ENCODE peak calls at places on chromosomes 2 and 18, in eight cellular contexts. One of them, this sample, is unnamed.

GRCh38 chr2:25806941-25807340 is 71.3 kb downstream of the ASXL2 start:
- DNase-seq in NCI-H2081 treated with DMSO at 0.1 percent for 48 hours: no peak
- DNase-seq in activated CD4-positive, alpha-beta T cell treated with anti-CD3 and anti-CD28 coated beads, Interleukin-2, amount 10 ng/mL, durations not matched to agents 24 days and 14 days: peak; percentile 40
- DNase-seq in globus pallidus: no peak
- DNase-seq in lower lobe of right lung: no peak
- DNase-seq in Peyer's patch: no peak
- DNase-seq in NCI-H446: no peak
- DNase-seq in AG20443: no peak
- DNase-seq in this sample: no peak

GRCh38 chr2:54207666-54208195 is 48.3 kb downstream of the TSPYL6 start:
- DNase-seq in NCI-H2081 treated with DMSO at 0.1 percent for 48 hours: no peak
- DNase-seq in activated CD4-positive, alpha-beta T cell treated with anti-CD3 and anti-CD28 coated beads, Interleukin-2, amount 10 ng/mL, durations not matched to agents 24 days and 14 days: no peak
- DNase-seq in globus pallidus: no peak
- DNase-seq in lower lobe of right lung: no peak
- DNase-seq in Peyer's patch: no peak
- DNase-seq in NCI-H446: no peak
- DNase-seq in AG20443: no peak
- DNase-seq in this sample: no peak

GRCh38 chr18:48928787-48929186 is 22.0 kb downstream of the SMAD7 start:
- DNase-seq in NCI-H2081 treated with DMSO at 0.1 percent for 48 hours: peak; percentile 49
- DNase-seq in activated CD4-positive, alpha-beta T cell treated with anti-CD3 and anti-CD28 coated beads, Interleukin-2, amount 10 ng/mL, durations not matched to agents 24 days and 14 days: peak; percentile 89
- DNase-seq in globus pallidus: peak; percentile 83
- DNase-seq in lower lobe of right lung: peak; percentile 88
- DNase-seq in Peyer's patch: peak; percentile 94
- DNase-seq in NCI-H446: no peak
- DNase-seq in AG20443: no peak
- DNase-seq in this sample: peak; percentile 86

GRCh38 chr2:30867385-30867784 is 60.1 kb upstream of the CAPN13 start:
- DNase-seq in NCI-H2081 treated with DMSO at 0.1 percent for 48 hours: no peak
- DNase-seq in activated CD4-positive, alpha-beta T cell treated with anti-CD3 and anti-CD28 coated beads, Interleukin-2, amount 10 ng/mL, durations not matched to agents 24 days and 14 days: no peak
- DNase-seq in globus pallidus: no peak
- DNase-seq in lower lobe of right lung: no peak
- DNase-seq in Peyer's patch: no peak
- DNase-seq in NCI-H446: no peak
- DNase-seq in AG20443: no peak
- DNase-seq in this sample: no peak

GRCh38 chr2:197805598-197806316 is 1.4 kb downstream of the PLCL1 start:
- DNase-seq in NCI-H2081 treated with DMSO at 0.1 percent for 48 hours: no peak
- DNase-seq in activated CD4-positive, alpha-beta T cell treated with anti-CD3 and anti-CD28 coated beads, Interleukin-2, amount 10 ng/mL, durations not matched to agents 24 days and 14 days: no peak
- DNase-seq in globus pallidus: peak; percentile 56
- DNase-seq in lower lobe of right lung: no peak
- DNase-seq in Peyer's patch: no peak
- DNase-seq in NCI-H446: no peak
- DNase-seq in AG20443: no peak
- DNase-seq in this sample: no peak

GRCh38 chr2:27804146-27804545 is 32.6 kb downstream of the MRPL33 start:
- DNase-seq in NCI-H2081 treated with DMSO at 0.1 percent for 48 hours: no peak
- DNase-seq in activated CD4-positive, alpha-beta T cell treated with anti-CD3 and anti-CD28 coated beads, Interleukin-2, amount 10 ng/mL, durations not matched to agents 24 days and 14 days: no peak
- DNase-seq in globus pallidus: no peak
- DNase-seq in lower lobe of right lung: no peak
- DNase-seq in Peyer's patch: no peak
- DNase-seq in NCI-H446: no peak
- DNase-seq in AG20443: peak; percentile 38
- DNase-seq in this sample: no peak

GRCh38 chr18:59478591-59478990 is 119.5 kb upstream of the LMAN1 start:
- DNase-seq in NCI-H2081 treated with DMSO at 0.1 percent for 48 hours: no peak
- DNase-seq in activated CD4-positive, alpha-beta T cell treated with anti-CD3 and anti-CD28 coated beads, Interleukin-2, amount 10 ng/mL, durations not matched to agents 24 days and 14 days: no peak
- DNase-seq in globus pallidus: no peak
- DNase-seq in lower lobe of right lung: no peak
- DNase-seq in Peyer's patch: no peak
- DNase-seq in NCI-H446: no peak
- DNase-seq in AG20443: no peak
- DNase-seq in this sample: no peak

GRCh38 chr2:72915907-72916742 is 1.2 kb upstream of the EMX1 start:
- DNase-seq in NCI-H2081 treated with DMSO at 0.1 percent for 48 hours: no peak
- DNase-seq in activated CD4-positive, alpha-beta T cell treated with anti-CD3 and anti-CD28 coated beads, Interleukin-2, amount 10 ng/mL, durations not matched to agents 24 days and 14 days: peak; percentile 77
- DNase-seq in globus pallidus: no peak
- DNase-seq in lower lobe of right lung: no peak
- DNase-seq in Peyer's patch: peak; percentile 77
- DNase-seq in NCI-H446: peak; percentile 72
- DNase-seq in AG20443: peak; percentile 59
- DNase-seq in this sample: peak; percentile 76

GRCh38 chr18:36187826-36188721 is 777 bp downstream of the MOCOS start:
- DNase-seq in NCI-H2081 treated with DMSO at 0.1 percent for 48 hours: no peak
- DNase-seq in activated CD4-positive, alpha-beta T cell treated with anti-CD3 and anti-CD28 coated beads, Interleukin-2, amount 10 ng/mL, durations not matched to agents 24 days and 14 days: no peak
- DNase-seq in globus pallidus: no peak
- DNase-seq in lower lobe of right lung: peak; percentile 56
- DNase-seq in Peyer's patch: peak; percentile 73
- DNase-seq in NCI-H446: peak; percentile 56
- DNase-seq in AG20443: peak; percentile 82
- DNase-seq in this sample: no peak

GRCh38 chr2:119136093-119136492 is 22.5 kb downstream of the C1QL2 start:
- DNase-seq in NCI-H2081 treated with DMSO at 0.1 percent for 48 hours: no peak
- DNase-seq in activated CD4-positive, alpha-beta T cell treated with anti-CD3 and anti-CD28 coated beads, Interleukin-2, amount 10 ng/mL, durations not matched to agents 24 days and 14 days: no peak
- DNase-seq in globus pallidus: no peak
- DNase-seq in lower lobe of right lung: no peak
- DNase-seq in Peyer's patch: no peak
- DNase-seq in NCI-H446: no peak
- DNase-seq in AG20443: no peak
- DNase-seq in this sample: no peak

GRCh38 chr2:99867690-99868089 is 274.7 kb downstream of the AFF3 start:
- DNase-seq in NCI-H2081 treated with DMSO at 0.1 percent for 48 hours: no peak
- DNase-seq in activated CD4-positive, alpha-beta T cell treated with anti-CD3 and anti-CD28 coated beads, Interleukin-2, amount 10 ng/mL, durations not matched to agents 24 days and 14 days: no peak
- DNase-seq in globus pallidus: no peak
- DNase-seq in lower lobe of right lung: no peak
- DNase-seq in Peyer's patch: no peak
- DNase-seq in NCI-H446: no peak
- DNase-seq in AG20443: no peak
- DNase-seq in this sample: no peak

GRCh38 chr2:30417253-30417652 is 29.8 kb upstream of the LCLAT1 start:
- DNase-seq in NCI-H2081 treated with DMSO at 0.1 percent for 48 hours: no peak
- DNase-seq in activated CD4-positive, alpha-beta T cell treated with anti-CD3 and anti-CD28 coated beads, Interleukin-2, amount 10 ng/mL, durations not matched to agents 24 days and 14 days: no peak
- DNase-seq in globus pallidus: peak; percentile 26
- DNase-seq in lower lobe of right lung: no peak
- DNase-seq in Peyer's patch: peak; percentile 58
- DNase-seq in NCI-H446: no peak
- DNase-seq in AG20443: peak; percentile 27
- DNase-seq in this sample: peak; percentile 25

GRCh38 chr2:109470121-109470921 is 143.4 kb downstream of the SEPTIN10 start:
- DNase-seq in NCI-H2081 treated with DMSO at 0.1 percent for 48 hours: no peak
- DNase-seq in activated CD4-positive, alpha-beta T cell treated with anti-CD3 and anti-CD28 coated beads, Interleukin-2, amount 10 ng/mL, durations not matched to agents 24 days and 14 days: no peak
- DNase-seq in globus pallidus: no peak
- DNase-seq in lower lobe of right lung: peak; percentile 43
- DNase-seq in Peyer's patch: no peak
- DNase-seq in NCI-H446: no peak
- DNase-seq in AG20443: peak; percentile 77
- DNase-seq in this sample: peak; percentile 65

GRCh38 chr18:46712406-46712805 is 44.4 kb downstream of the ST8SIA5 start:
- DNase-seq in NCI-H2081 treated with DMSO at 0.1 percent for 48 hours: no peak
- DNase-seq in activated CD4-positive, alpha-beta T cell treated with anti-CD3 and anti-CD28 coated beads, Interleukin-2, amount 10 ng/mL, durations not matched to agents 24 days and 14 days: no peak
- DNase-seq in globus pallidus: no peak
- DNase-seq in lower lobe of right lung: no peak
- DNase-seq in Peyer's patch: no peak
- DNase-seq in NCI-H446: no peak
- DNase-seq in AG20443: peak; percentile 89
- DNase-seq in this sample: no peak

GRCh38 chr2:1973636-1974035 is 229.3 kb upstream of the PXDN start:
- DNase-seq in NCI-H2081 treated with DMSO at 0.1 percent for 48 hours: no peak
- DNase-seq in activated CD4-positive, alpha-beta T cell treated with anti-CD3 and anti-CD28 coated beads, Interleukin-2, amount 10 ng/mL, durations not matched to agents 24 days and 14 days: no peak
- DNase-seq in globus pallidus: no peak
- DNase-seq in lower lobe of right lung: no peak
- DNase-seq in Peyer's patch: no peak
- DNase-seq in NCI-H446: no peak
- DNase-seq in AG20443: no peak
- DNase-seq in this sample: no peak

This sample was measured in transverse colon.